ENCODE peak calls at places on chromosome 15, in nine cellular contexts. O is Panc1; G is HL-60; U is neuronal stem cell; X is CD8-positive, alpha-beta memory T cell; M is thoracic aorta; Q is transverse colon; L is H9; W is astrocyte. N is an unnamed sample.

GRCh38 chr15:83809345-83809744 is 155.4 kb downstream of the ADAMTSL3 start:
- DNase-seq in O (no peak), G (no peak), U (no peak), X (no peak), M (no peak), Q (no peak), L (no peak), W (no peak), N (no peak)

GRCh38 chr15:51828621-51829359 is 663 bp upstream of the TMOD3 start:
- DNase-seq in O (no peak), G (no peak), U (no peak), X (no peak), M (no peak), Q (no peak), L (no peak), W (peak; percentile 68), N (no peak)

GRCh38 chr15:89500397-89501270 is 4.3 kb upstream of the RHCG start:
- DNase-seq in O (no peak), G (no peak), U (no peak), X (no peak), M (no peak), Q (no peak), L (peak; percentile 38), W (no peak), N (no peak)

GRCh38 chr15:50764331-50765201 is 940 bp downstream of the SPPL2A start:
- DNase-seq in O (no peak), G (no peak), U (no peak), X (no peak), M (no peak), Q (no peak), L (no peak), W (no peak), N (no peak)

GRCh38 chr15:67564590-67565345 is 22.3 kb downstream of the MAP2K5 start:
- DNase-seq in O (no peak), G (peak; percentile 44), U (no peak), X (no peak), M (no peak), Q (no peak), L (no peak), W (peak; percentile 33), N (no peak)

GRCh38 chr15:59283717-59284336 is 77.2 kb downstream of the LDHAL6B start:
- DNase-seq in O (peak; percentile 80), G (no peak), U (no peak), X (no peak), M (no peak), Q (peak; percentile 88), L (no peak), W (no peak), N (peak; percentile 39)

GRCh38 chr15:80856809-80857377 is 77.7 kb downstream of the CEMIP start:
- DNase-seq in O (no peak), G (no peak), U (no peak), X (no peak), M (no peak), Q (peak; percentile 73), L (no peak), W (no peak), N (peak; percentile 74)

GRCh38 chr15:44775923-44776322 is 39.6 kb downstream of the TRIM69 start:
- DNase-seq in O (no peak), G (no peak), U (no peak), X (no peak), M (no peak), Q (peak; percentile 30), L (no peak), W (no peak), N (no peak)

GRCh38 chr15:63677778-63678177 is 80.6 kb downstream of the FBXL22 start:
- DNase-seq in O (no peak), G (no peak), U (no peak), X (no peak), M (no peak), Q (peak; percentile 91), L (no peak), W (no peak), N (peak; percentile 7)

DNA sequence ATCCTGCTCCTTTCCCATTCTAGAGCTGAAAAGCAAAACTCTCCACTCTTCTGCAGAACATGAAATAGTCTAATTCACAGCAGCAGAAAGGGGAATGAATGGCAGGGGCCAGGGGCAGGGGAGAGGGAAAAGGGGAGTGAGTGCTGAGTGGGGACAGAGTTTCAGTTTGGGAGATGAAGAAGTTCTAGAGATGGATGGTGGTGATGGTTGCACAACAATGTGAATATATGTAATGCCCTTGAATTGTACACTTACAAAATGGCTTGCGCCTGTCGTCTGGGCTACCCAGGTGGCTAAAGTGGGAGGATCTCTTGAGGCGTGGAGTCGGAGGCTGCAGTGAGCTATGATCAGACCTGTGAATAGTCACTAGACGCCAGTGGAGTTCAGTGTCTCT is 78.5 kb upstream of the MEF2A start:
- DNase-seq in O (no peak), G (no peak), U (no peak), X (no peak), M (no peak), Q (no peak), L (no peak), W (no peak), N (no peak)
- H3K27me3 ChIP-seq in O (no peaks in the 10 kb centered on the region), G (peaks cover 2% of the 10 kb centered on the region), U (peaks cover 9% of the 10 kb centered on the region), X (no peaks in the 10 kb centered on the region), M (no peaks in the 10 kb centered on the region), Q (no peaks in the 10 kb centered on the region), L (no peaks in the 10 kb centered on the region), W (no peaks in the 10 kb centered on the region), N (no peaks in the 10 kb centered on the region)

DNA sequence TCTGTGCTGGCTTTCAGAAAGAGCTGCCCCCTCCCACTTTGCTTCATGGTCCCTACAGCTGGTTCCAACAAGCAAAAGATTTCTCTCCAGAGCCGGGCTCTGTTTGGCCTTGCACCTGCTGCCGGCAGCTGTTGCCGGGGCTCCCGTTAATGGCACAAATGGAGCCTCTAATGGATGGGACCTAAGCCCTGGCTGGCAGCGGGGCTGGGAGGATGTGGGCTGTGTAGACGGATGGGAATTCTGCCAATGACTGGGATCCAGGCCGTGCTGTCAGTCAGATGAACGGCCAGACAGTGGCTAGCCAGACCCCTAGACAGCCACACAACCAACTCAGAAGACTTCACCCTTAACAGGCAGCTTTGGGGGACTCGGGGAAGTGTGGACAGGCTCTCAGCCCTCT is 88.0 kb downstream of the RPLP1 start:
- DNase-seq in O (no peak), G (no peak), U (no peak), X (no peak), M (no peak), Q (no peak), L (no peak), W (no peak), N (no peak)
- H3K27me3 ChIP-seq in O (peaks cover 3% of the 10 kb centered on the region), G (no peaks in the 10 kb centered on the region), U (no peaks in the 10 kb centered on the region), X (no peaks in the 10 kb centered on the region), M (no peaks in the 10 kb centered on the region), Q (no peaks in the 10 kb centered on the region), L (no peaks in the 10 kb centered on the region), W (peaks cover 27% of the 10 kb centered on the region), N (no peaks in the 10 kb centered on the region)

GRCh38 chr15:98035134-98035533 is 74.6 kb downstream of the ARRDC4 start:
- DNase-seq in O (no peak), G (no peak), U (no peak), X (no peak), M (no peak), Q (no peak), L (no peak), W (no peak), N (no peak)

GRCh38 chr15:98034731-98035130 is 74.2 kb downstream of the ARRDC4 start:
- DNase-seq in O (no peak), G (no peak), U (no peak), X (no peak), M (no peak), Q (no peak), L (no peak), W (no peak), N (no peak)

GRCh38 chr15:98039596-98039995 is 79.1 kb downstream of the ARRDC4 start:
- DNase-seq in O (no peak), G (no peak), U (no peak), X (no peak), M (no peak), Q (no peak), L (no peak), W (no peak), N (no peak)

GRCh38 chr15:98035577-98036010 is 75.1 kb downstream of the ARRDC4 start:
- DNase-seq in O (no peak), G (no peak), U (no peak), X (no peak), M (no peak), Q (no peak), L (no peak), W (no peak), N (no peak)
- H3K27me3 ChIP-seq in O (no peaks in the 10 kb centered on the region), G (peaks cover 4% of the 10 kb centered on the region), U (no peaks in the 10 kb centered on the region), X (no peaks in the 10 kb centered on the region), M (no peaks in the 10 kb centered on the region), Q (no peaks in the 10 kb centered on the region), L (no peaks in the 10 kb centered on the region), W (no peaks in the 10 kb centered on the region), N (no peaks in the 10 kb centered on the region)

GRCh38 chr15:25859838-25860645 is 3.1 kb downstream of the ATP10A start:
- DNase-seq in O (no peak), G (no peak), U (no peak), X (no peak), M (no peak), Q (no peak), L (no peak), W (no peak), N (peak; percentile 81)

GRCh38 chr15:25862469-25863066 is 559 bp downstream of the ATP10A start:
- DNase-seq in O (no peak), G (no peak), U (no peak), X (no peak), M (no peak), Q (no peak), L (peak; percentile 51), W (no peak), N (peak; percentile 66)

GRCh38 chr15:25862087-25862468 is 1.0 kb downstream of the ATP10A start:
- DNase-seq in O (no peak), G (no peak), U (no peak), X (no peak), M (no peak), Q (no peak), L (peak; percentile 47), W (no peak), N (peak; percentile 31)

GRCh38 chr15:25858952-25859760 is 4.0 kb downstream of the ATP10A start:
- DNase-seq in O (no peak), G (no peak), U (no peak), X (no peak), M (no peak), Q (no peak), L (no peak), W (no peak), N (no peak)

DNA sequence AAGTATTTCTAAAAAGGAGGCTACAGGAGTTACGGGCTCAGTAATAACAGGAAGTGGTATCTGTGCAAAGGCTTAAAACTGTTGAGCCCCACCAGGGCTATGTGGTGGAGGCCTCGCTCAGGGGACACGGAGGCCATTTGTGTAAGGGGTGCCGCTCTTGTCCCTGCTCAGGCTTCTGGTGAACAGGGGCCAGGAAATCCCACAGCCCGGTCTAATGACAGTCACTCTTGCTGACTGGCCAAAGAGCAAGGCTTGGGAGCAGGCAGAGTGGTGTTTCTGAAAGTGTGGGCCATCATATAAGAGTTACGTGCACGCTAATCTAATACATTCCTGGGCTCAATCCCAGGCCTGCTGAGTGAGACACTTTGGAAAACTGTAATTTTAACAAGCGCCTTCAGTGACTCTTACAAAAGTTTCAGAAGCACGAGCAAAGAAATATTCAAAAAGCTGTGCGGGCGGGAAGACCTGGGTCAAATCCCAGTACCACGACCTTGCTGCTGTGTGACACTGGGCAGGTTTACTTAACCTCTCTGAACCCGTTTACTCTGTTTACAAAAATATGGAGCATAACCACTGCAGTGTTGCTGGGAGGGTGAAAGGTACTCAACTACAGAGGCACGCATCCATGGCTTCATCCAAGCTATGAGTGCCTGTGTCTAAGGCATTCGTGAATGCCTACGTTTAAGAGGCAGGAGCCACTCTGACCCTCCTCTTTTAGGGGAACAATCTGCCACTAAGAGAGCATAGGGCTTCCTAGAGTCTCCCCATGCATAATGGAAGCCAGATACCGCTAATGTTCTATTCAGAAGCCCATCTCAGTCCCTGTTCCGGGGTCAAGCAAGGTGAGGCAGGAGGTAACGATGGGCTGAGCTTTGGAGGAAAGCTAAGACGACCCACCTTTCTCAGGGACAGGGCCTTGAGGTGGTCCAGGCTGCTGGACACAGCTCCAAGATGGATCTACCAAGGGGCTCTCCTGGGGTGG is 2.0 kb downstream of the ATP10A start:
- DNase-seq in O (no peak), G (no peak), U (no peak), X (no peak), M (no peak), Q (peak; percentile 22), L (no peak), W (no peak), N (no peak)
- H3K27me3 ChIP-seq in O (no peaks in the 10 kb centered on the region), G (peaks cover 4% of the 10 kb centered on the region), U (peaks cover 34% of the 10 kb centered on the region), X (no peaks in the 10 kb centered on the region), M (no peaks in the 10 kb centered on the region), Q (no peaks in the 10 kb centered on the region), L (peaks cover 15% of the 10 kb centered on the region), W (no peaks in the 10 kb centered on the region), N (no peaks in the 10 kb centered on the region)

N was measured in prostate gland.